ENCODE peak calls at places on chromosomes 16 and 17, in ten cellular contexts. S, D, M, J, H, N, A, I, V and Y are unnamed samples.

GRCh38 chr17:74201250-74201649 is 2.2 kb upstream of the RPL38 start:
- DNase-seq in S (no peak), D (no peak), M (peak; percentile 87), J (no peak), H (no peak), N (no peak), A (peak; percentile 80), I (peak; percentile 50), V (no peak), Y (no peak)

GRCh38 chr17:28912281-28912937 is 9.5 kb upstream of the DHRS13 start:
- DNase-seq in S (no peak), D (no peak), M (no peak), J (no peak), H (no peak), N (no peak), A (no peak), I (no peak), V (no peak), Y (peak; percentile 34)

GRCh38 chr17:73160980-73161630 is 3.7 kb upstream of the SSTR2 start:
- DNase-seq in S (no peak), D (no peak), M (no peak), J (no peak), H (no peak), N (no peak), A (no peak), I (no peak), V (no peak), Y (no peak)

GRCh38 chr17:1997146-1997586 is 28.0 kb downstream of the RTN4RL1 start:
- DNase-seq in S (no peak), D (no peak), M (no peak), J (no peak), H (no peak), N (no peak), A (no peak), I (peak; percentile 17), V (no peak), Y (no peak)

GRCh38 chr17:43940630-43941029 is 1.6 kb downstream of the PPY start:
- DNase-seq in S (peak; percentile 34), D (no peak), M (no peak), J (no peak), H (no peak), N (no peak), A (no peak), I (peak; percentile 37), V (no peak), Y (peak; percentile 30)

GRCh38 chr16:50530277-50531236 is 17.6 kb upstream of the NKD1 start:
- DNase-seq in S (no peak), D (no peak), M (no peak), J (peak; percentile 48), H (no peak), N (no peak), A (no peak), I (no peak), V (no peak), Y (no peak)

GRCh38 chr17:42525221-42525620 is 10.8 kb upstream of the NAGLU start:
- DNase-seq in S (no peak), D (no peak), M (peak; percentile 13), J (no peak), H (peak; percentile 54), N (no peak), A (peak; percentile 58), I (peak; percentile 60), V (no peak), Y (no peak)

GRCh38 chr16:49932449-49932848 is 76.5 kb upstream of the ZNF423 start:
- DNase-seq in S (no peak), D (no peak), M (no peak), J (no peak), H (no peak), N (no peak), A (no peak), I (no peak), V (no peak), Y (no peak)

GRCh38 chr17:48522031-48522593 is 8.7 kb downstream of the HOXB1 start:
- DNase-seq in S (no peak), D (no peak), M (peak; percentile 42), J (no peak), H (no peak), N (no peak), A (no peak), I (no peak), V (no peak), Y (no peak)

GRCh38 chr16:28924762-28925385 is at the start of gene RABEP2:
- DNase-seq in S (peak; percentile 98), D (peak; percentile 96), M (peak; percentile 93), J (peak; percentile 99), H (peak; percentile 62), N (peak; percentile 95), A (peak; percentile 77), I (peak; percentile 94), V (peak; percentile 24), Y (peak; percentile 97)

GRCh38 chr17:82344175-82344907 is 10.8 kb upstream of the SECTM1 start:
- DNase-seq in S (no peak), D (no peak), M (no peak), J (no peak), H (no peak), N (no peak), A (no peak), I (no peak), V (no peak), Y (no peak)

GRCh38 chr17:8019665-8020064 is 17.2 kb downstream of the GUCY2D start:
- DNase-seq in S (no peak), D (no peak), M (no peak), J (no peak), H (no peak), N (no peak), A (peak; percentile 61), I (peak; percentile 74), V (no peak), Y (peak; percentile 35)

GRCh38 chr16:81526935-81527334 is 82.3 kb downstream of the CMIP start:
- DNase-seq in S (no peak), D (no peak), M (peak; percentile 39), J (no peak), H (no peak), N (no peak), A (peak; percentile 74), I (peak; percentile 72), V (no peak), Y (no peak)

GRCh38 chr16:3773663-3774062 is 56.3 kb upstream of the TRAP1 start:
- DNase-seq in S (no peak), D (no peak), M (no peak), J (peak; percentile 58), H (no peak), N (no peak), A (no peak), I (no peak), V (no peak), Y (no peak)